ENCODE peak calls at places on chromosomes 13 and 19, in six cellular contexts. C is body of pancreas; K is NCI-H1436; Q is NK-92 treated with Interleukin-12 subunit alpha and Interleukin-12 subunit beta, amount 100 ng/mL, for 24 hours; W is colonic mucosa; E is fibroblast of lung. B is an unnamed sample.

GRCh38 chr19:6018786-6019185 is 40.8 kb upstream of the RANBP3 start:
- DNase-seq in C (no peak), K (no peak), Q (no peak), W (no peak), E (no peak), B (no peak)

GRCh38 chr19:35540356-35540927 is 5.0 kb upstream of the TMEM147 start:
- DNase-seq in C (no peak), K (no peak), Q (no peak), W (no peak), E (no peak), B (no peak)

GRCh38 chr13:109162248-109163051 is 533.0 kb downstream of the MYO16 start:
- DNase-seq in C (peak; percentile 10), K (no peak), Q (peak; percentile 79), W (no peak), E (no peak), B (no peak)

GRCh38 chr19:33467851-33468250 is 53.7 kb downstream of the PEPD start:
- DNase-seq in C (no peak), K (no peak), Q (no peak), W (no peak), E (no peak), B (no peak)

GRCh38 chr19:55273978-55274707 is 5.8 kb downstream of the HSPBP1 start:
- DNase-seq in C (no peak), K (no peak), Q (no peak), W (no peak), E (no peak), B (no peak)

GRCh38 chr19:58091251-58091995 is 6.6 kb downstream of the ZSCAN18 start:
- DNase-seq in C (no peak), K (no peak), Q (no peak), W (no peak), E (no peak), B (no peak)

GRCh38 chr13:20566424-20566916 is 487 bp upstream of the IFT88 start:
- DNase-seq in C (peak; percentile 55), K (peak; percentile 9), Q (no peak), W (peak; percentile 68), E (peak; percentile 84), B (peak; percentile 76)

GRCh38 chr19:43315851-43316250 is 37.6 kb upstream of the CD177 start:
- DNase-seq in C (no peak), K (no peak), Q (no peak), W (no peak), E (no peak), B (no peak)

GRCh38 chr13:83839158-83839557 is 43.1 kb downstream of the SLITRK1 start:
- DNase-seq in C (no peak), K (no peak), Q (no peak), W (no peak), E (no peak), B (no peak)

GRCh38 chr13:23634897-23635296 is 64.7 kb downstream of the TNFRSF19 start:
- DNase-seq in C (no peak), K (no peak), Q (no peak), W (no peak), E (no peak), B (no peak)

GRCh38 chr19:6551607-6552450 is 21.0 kb downstream of the TNFSF9 start:
- DNase-seq in C (peak; percentile 8), K (no peak), Q (no peak), W (no peak), E (peak; percentile 70), B (peak; percentile 26)

GRCh38 chr13:20344836-20345490 is 112.8 kb upstream of the GJB6 start:
- DNase-seq in C (no peak), K (no peak), Q (no peak), W (no peak), E (no peak), B (no peak)

GRCh38 chr19:46766569-46767317 is 20.5 kb upstream of the STRN4 start:
- DNase-seq in C (peak; percentile 57), K (no peak), Q (peak; percentile 24), W (peak; percentile 61), E (no peak), B (no peak)

GRCh38 chr13:23901365-23901764 is 4.1 kb upstream of the C1QTNF9B start:
- DNase-seq in C (no peak), K (no peak), Q (peak; percentile 73), W (no peak), E (peak; percentile 55), B (no peak)

GRCh38 chr19:32642771-32643170 is 32.2 kb downstream of the ANKRD27 start:
- DNase-seq in C (no peak), K (no peak), Q (no peak), W (no peak), E (no peak), B (no peak)

GRCh38 chr19:11481777-11482383 is 1.0 kb upstream of the ELAVL3 start:
- DNase-seq in C (peak; percentile 63), K (peak; percentile 97), Q (no peak), W (peak; percentile 51), E (peak; percentile 80), B (peak; percentile 94)

GRCh38 chr19:17951151-17952040 is 15.5 kb upstream of the KCNN1 start:
- DNase-seq in C (no peak), K (peak; percentile 16), Q (no peak), W (no peak), E (no peak), B (no peak)

GRCh38 chr13:84951128-84951527 is 848.1 kb downstream of the SLITRK6 start:
- DNase-seq in C (no peak), K (no peak), Q (no peak), W (no peak), E (no peak), B (no peak)

GRCh38 chr13:20652946-20653345 is 50.6 kb upstream of the IL17D start:
- DNase-seq in C (no peak), K (no peak), Q (no peak), W (no peak), E (no peak), B (no peak)

GRCh38 chr19:50842130-50842529 is 8.8 kb upstream of the KLK15 start:
- DNase-seq in C (no peak), K (no peak), Q (no peak), W (no peak), E (no peak), B (no peak)

GRCh38 chr13:80038371-80038770 is 302.6 kb downstream of the SPRY2 start:
- DNase-seq in C (no peak), K (no peak), Q (no peak), W (no peak), E (no peak), B (no peak)

GRCh38 chr13:108777421-108778420 is 148.3 kb downstream of the MYO16 start:
- DNase-seq in C (no peak), K (no peak), Q (no peak), W (no peak), E (peak; percentile 5), B (no peak)

GRCh38 chr19:30011051-30011578 is 69.1 kb downstream of the URI1 start:
- DNase-seq in C (no peak), K (no peak), Q (no peak), W (no peak), E (no peak), B (no peak)

GRCh38 chr19:535017-535835 is 3.7 kb downstream of the CDC34 start:
- DNase-seq in C (peak; percentile 67), K (no peak), Q (no peak), W (no peak), E (no peak), B (no peak)

GRCh38 chr13:43232866-43233265 is 209.5 kb downstream of the DNAJC15 start:
- DNase-seq in C (peak; percentile 26), K (no peak), Q (no peak), W (no peak), E (peak; percentile 71), B (no peak)

GRCh38 chr13:91119643-91120042 is 227.8 kb upstream of the MIR17HG start:
- DNase-seq in C (no peak), K (no peak), Q (no peak), W (no peak), E (no peak), B (no peak)

GRCh38 chr13:78139765-78140164 is 221.1 kb upstream of the EDNRB start:
- DNase-seq in C (no peak), K (no peak), Q (no peak), W (no peak), E (no peak), B (no peak)

GRCh38 chr13:49584771-49585182 is 581 bp downstream of the RCBTB1 start:
- DNase-seq in C (peak; percentile 9), K (no peak), Q (no peak), W (no peak), E (peak; percentile 14), B (no peak)

GRCh38 chr13:114078501-114079451 is 53.6 kb downstream of the RASA3 start:
- DNase-seq in C (no peak), K (no peak), Q (no peak), W (no peak), E (peak; percentile 93), B (no peak)

GRCh38 chr13:112828082-112828699 is 138.4 kb downstream of the ATP11A start:
- DNase-seq in C (no peak), K (no peak), Q (no peak), W (no peak), E (no peak), B (no peak)